ENCODE peak calls at places on chromosomes 7 and 10, in five cellular contexts. N is heart left ventricle; E is IMR-90; G is mesenchymal stem cell; H is activated T-cell treated with anti-CD3 and anti-CD28 coated beads, Interleukin-2, amount 50 U/mL, for 72 hours. M is an unnamed sample.

GRCh38 chr7:30674876-30675275 is 7.4 kb downstream of the CRHR2 start:
- DNase-seq in N (no peak), E (no peak), G (no peak), H (no peak), M (no peak)

GRCh38 chr7:83429493-83429892 is 219.4 kb downstream of the SEMA3E start:
- DNase-seq in N (no peak), E (no peak), G (no peak), H (no peak), M (no peak)

GRCh38 chr7:72326365-72326764 is 85.8 kb downstream of the CALN1 start:
- DNase-seq in N (no peak), E (no peak), G (no peak), H (no peak), M (no peak)

GRCh38 chr7:158431941-158432347 is 155.7 kb downstream of the PTPRN2 start:
- DNase-seq in N (peak), E (peak), G (peak), H (no peak), M (no peak)

GRCh38 chr7:15780271-15780670 is 93.8 kb upstream of the MEOX2 start:
- DNase-seq in N (no peak), E (peak), G (peak), H (no peak), M (no peak)

GRCh38 chr7:99720370-99721128 is 14.4 kb downstream of the CYP3A7 start:
- DNase-seq in N (no peak), E (no peak), G (no peak), H (no peak), M (no peak)

GRCh38 chr10:36492590-36493510 is 632.5 kb upstream of the ANKRD30A start:
- DNase-seq in N (no peak), E (peak), G (peak), H (no peak), M (no peak)

GRCh38 chr7:151173386-151174245 is 6.1 kb upstream of the GBX1 start:
- DNase-seq in N (no peak), E (no peak), G (no peak), H (no peak), M (no peak)

GRCh38 chr10:11685787-11686218 is 56.4 kb upstream of the ECHDC3 start:
- DNase-seq in N (peak), E (peak), G (peak), H (peak), M (peak)

GRCh38 chr7:25857376-25858067 is 294.5 kb upstream of the NFE2L3 start:
- DNase-seq in N (no peak), E (peak), G (peak), H (no peak), M (no peak)

GRCh38 chr10:72329290-72330058 is 25.2 kb downstream of the DNAJB12 start:
- DNase-seq in N (peak), E (no peak), G (no peak), H (peak), M (no peak)

GRCh38 chr7:117873056-117873932 is at the start of gene CTTNBP2:
- DNase-seq in N (peak), E (peak), G (peak), H (peak), M (peak)

GRCh38 chr7:47083476-47084250 is 498.2 kb downstream of the TNS3 start:
- DNase-seq in N (no peak), E (no peak), G (no peak), H (no peak), M (no peak)

GRCh38 chr10:71888623-71889387 is 37.8 kb upstream of the PSAP start:
- DNase-seq in N (peak), E (peak), G (peak), H (peak), M (peak)

GRCh38 chr10:79059859-79060379 is 8.8 kb upstream of the ZMIZ1 start:
- DNase-seq in N (peak), E (no peak), G (no peak), H (no peak), M (no peak)

GRCh38 chr7:39507866-39508551 is 58.2 kb upstream of the YAE1 start:
- DNase-seq in N (peak), E (no peak), G (no peak), H (no peak), M (no peak)

GRCh38 chr7:139526578-139527544 is 3.4 kb downstream of the CLEC2L start:
- DNase-seq in N (no peak), E (peak), G (peak), H (no peak), M (no peak)

GRCh38 chr7:20412023-20412422 is 81.3 kb downstream of the ITGB8 start:
- DNase-seq in N (no peak), E (no peak), G (no peak), H (no peak), M (no peak)

GRCh38 chr7:1345796-1346532 is 113.3 kb downstream of the UNCX start:
- DNase-seq in N (peak), E (no peak), G (no peak), H (no peak), M (no peak)

GRCh38 chr7:135147341-135147898 is 452 bp upstream of the TMEM140 start:
- DNase-seq in N (no peak), E (peak), G (no peak), H (peak), M (peak)

GRCh38 chr10:55232553-55232952 is 431.5 kb upstream of the PCDH15 start:
- DNase-seq in N (no peak), E (no peak), G (no peak), H (no peak), M (no peak)

GRCh38 chr10:78375854-78376785 is 342.5 kb downstream of the RPS24 start:
- DNase-seq in N (no peak), E (no peak), G (no peak), H (no peak), M (no peak)